ENCODE peak calls at places on chromosomes 4 and X, in five cellular contexts. I, Q, Y, A and V are unnamed samples.

GRCh38 chrX:111040377-111041017 is 55.5 kb upstream of the PAK3 start:
- DNase-seq in Q (no peak), I (no peak), Y (no peak), A (no peak), V (no peak)

GRCh38 chrX:116290359-116290758 is 119.8 kb downstream of the AGTR2 start:
- DNase-seq in A (no peak), Y (no peak), I (no peak), Q (no peak), V (no peak)

GRCh38 chrX:73876897-73877296 is 313.9 kb downstream of the CHIC1 start:
- DNase-seq in A (no peak), I (no peak), Y (no peak), Q (no peak), V (no peak)

GRCh38 chr4:75834772-75835154 is 67.5 kb downstream of the PPEF2 start:
- DNase-seq in Q (no peak), Y (no peak), I (no peak), A (no peak), V (no peak)

GRCh38 chr4:97548186-97548585 is 595.1 kb downstream of the STPG2 start:
- DNase-seq in Y (no peak), A (no peak), I (peak), Q (no peak), V (no peak)

GRCh38 chr4:1799364-1799996 is 6.4 kb downstream of the FGFR3 start:
- DNase-seq in I (no peak), A (no peak), Q (no peak), Y (no peak), V (no peak)

GRCh38 chrX:38220024-38220935 is at the start of gene SRPX:
- DNase-seq in A (peak), I (peak), Y (no peak), Q (peak), V (peak)

GRCh38 chr4:72817012-72817411 is 248.0 kb upstream of the ADAMTS3 start:
- DNase-seq in Q (no peak), Y (no peak), I (no peak), A (no peak), V (no peak)

GRCh38 chr4:37890501-37891220 is at the start of gene TBC1D1:
- DNase-seq in I (peak), Y (peak), Q (no peak), A (peak), V (no peak)

GRCh38 chrX:154317391-154318000 is 21.9 kb downstream of the TKTL1 start:
- DNase-seq in A (peak), I (no peak), Q (no peak), Y (no peak), V (no peak)

GRCh38 chrX:30275498-30275897 is 28.6 kb downstream of the MAGEB1 start:
- DNase-seq in Y (no peak), I (no peak), A (no peak), Q (peak), V (no peak)

GRCh38 chrX:149937881-149938426 is 337 bp downstream of the EOLA2 start:
- DNase-seq in A (peak), I (no peak), Y (no peak), Q (no peak), V (no peak)

GRCh38 chrX:69504626-69505612 is 793 bp downstream of the NALF2 start:
- DNase-seq in A (no peak), Q (no peak), Y (peak), I (no peak), V (no peak)

GRCh38 chrX:153517421-153517820 is at the start of gene ATP2B3:
- DNase-seq in A (no peak), Q (no peak), I (no peak), Y (no peak), V (no peak)

GRCh38 chr4:165508372-165509120 is 129.7 kb downstream of the CPE start:
- DNase-seq in A (no peak), Q (no peak), I (no peak), Y (no peak), V (no peak)

GRCh38 chr4:96736352-96736889 is 896.5 kb downstream of the PDHA2 start:
- DNase-seq in I (no peak), Q (peak), A (no peak), Y (no peak), V (no peak)

GRCh38 chr4:183808102-183808466 is 97.0 kb upstream of the STOX2 start:
- DNase-seq in A (peak), Y (no peak), Q (no peak), I (no peak), V (no peak)

GRCh38 chr4:81491943-81492342 is 20.2 kb upstream of the RASGEF1B start:
- DNase-seq in A (no peak), Q (no peak), Y (no peak), I (no peak), V (no peak)

GRCh38 chrX:126137899-126138298 is 28.2 kb downstream of the DCAF12L2 start:
- DNase-seq in Q (no peak), A (peak), Y (no peak), I (no peak), V (no peak)
- TF ChIP-seq CTCF in Q (no peak), A (no peak), Y (no peak), I (no peak), V (peak)

DNA sequence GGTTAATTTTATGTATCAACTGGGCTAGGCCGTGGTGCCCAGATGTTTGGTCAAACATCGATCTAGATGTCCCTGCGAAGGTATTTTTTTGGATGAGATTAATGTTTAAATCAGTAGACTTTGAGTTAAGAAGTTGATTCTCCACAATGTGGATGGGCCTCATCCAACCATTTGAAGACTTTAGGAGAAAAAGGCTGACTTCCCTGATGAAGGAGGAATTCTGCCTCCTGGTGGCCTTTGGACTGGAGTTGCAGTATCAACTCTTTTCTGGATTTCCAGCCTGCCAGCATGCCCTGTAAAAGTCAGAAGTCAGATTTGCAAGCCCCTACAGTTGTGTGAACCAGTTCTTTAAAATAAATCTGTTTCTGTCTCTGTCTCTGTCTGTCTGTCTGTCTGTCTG is 91.4 kb downstream of the STK32B start:
- DNase-seq in I (no peak), Y (no peak), A (peak), Q (peak), V (no peak)
- TF ChIP-seq CTCF in I (no peak), Y (peak), A (peak), Q (peak), V (peak)

GRCh38 chr4:85967872-85968271 is 392.0 kb downstream of the MAPK10 start:
- DNase-seq in Q (no peak), Y (no peak), I (no peak), A (no peak), V (no peak)

GRCh38 chr4:85964298-85964697 is 395.6 kb downstream of the MAPK10 start:
- DNase-seq in Q (no peak), I (no peak), A (no peak), Y (no peak), V (no peak)

GRCh38 chr4:85963231-85963630 is 396.6 kb downstream of the MAPK10 start:
- DNase-seq in A (no peak), Y (no peak), I (no peak), Q (no peak), V (no peak)

GRCh38 chr4:85966308-85966882 is 393.5 kb downstream of the MAPK10 start:
- DNase-seq in Y (no peak), Q (no peak), A (no peak), I (no peak), V (no peak)

GRCh38 chr4:85965529-85965928 is 394.3 kb downstream of the MAPK10 start:
- DNase-seq in I (no peak), A (no peak), Y (no peak), Q (no peak), V (no peak)
- TF ChIP-seq CTCF in I (no peak), A (no peak), Y (no peak), Q (no peak), V (no peak)

DNA sequence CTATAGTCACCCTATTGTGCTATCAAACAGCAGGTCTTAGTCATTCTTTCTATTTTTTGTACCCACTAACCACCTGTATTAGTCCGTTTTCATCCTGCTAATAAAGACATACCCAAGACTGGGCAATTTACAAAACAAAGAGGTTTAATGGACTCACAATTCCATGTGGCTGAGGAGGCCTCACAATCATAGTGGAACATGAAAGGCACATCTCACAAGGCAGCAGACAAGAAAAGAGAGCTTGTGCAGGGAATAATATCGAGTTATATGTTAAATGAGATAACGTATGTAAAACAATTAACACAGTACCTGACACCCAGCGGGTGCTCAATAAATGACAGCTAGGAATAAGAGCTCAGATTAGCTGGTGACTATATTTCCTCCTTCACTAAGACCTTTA is 88.1 kb upstream of the WDR44 start:
- DNase-seq in A (no peak), Q (no peak), I (no peak), Y (no peak), V (no peak)
- TF ChIP-seq CTCF in A (no peak), Q (no peak), I (no peak), Y (no peak), V (no peak)

GRCh38 chrX:112874140-112874539 is 33.5 kb upstream of the AMOT start:
- DNase-seq in I (no peak), A (no peak), Y (no peak), Q (no peak), V (no peak)
- TF ChIP-seq CTCF in I (no peak), A (no peak), Y (no peak), Q (no peak), V (peak)

GRCh38 chr4:11805837-11806236 is 377.1 kb upstream of the HS3ST1 start:
- DNase-seq in Y (no peak), Q (peak), A (no peak), I (peak), V (no peak)
- TF ChIP-seq CTCF in Y (peak), Q (peak), A (peak), I (no peak), V (peak)

GRCh38 chrX:19540076-19540475 is 24.8 kb upstream of the MAP3K15 start:
- DNase-seq in Q (no peak), Y (peak), I (no peak), A (no peak), V (no peak)

GRCh38 chrX:19541196-19541595 is 25.9 kb upstream of the MAP3K15 start:
- DNase-seq in Y (no peak), I (no peak), A (no peak), Q (no peak), V (no peak)

GRCh38 chrX:19532709-19533108 is 17.4 kb upstream of the MAP3K15 start:
- DNase-seq in A (no peak), I (no peak), Q (no peak), Y (peak), V (no peak)

GRCh38 chrX:19539665-19540064 is 24.4 kb upstream of the MAP3K15 start:
- DNase-seq in Y (no peak), I (no peak), A (no peak), Q (no peak), V (no peak)

DNA sequence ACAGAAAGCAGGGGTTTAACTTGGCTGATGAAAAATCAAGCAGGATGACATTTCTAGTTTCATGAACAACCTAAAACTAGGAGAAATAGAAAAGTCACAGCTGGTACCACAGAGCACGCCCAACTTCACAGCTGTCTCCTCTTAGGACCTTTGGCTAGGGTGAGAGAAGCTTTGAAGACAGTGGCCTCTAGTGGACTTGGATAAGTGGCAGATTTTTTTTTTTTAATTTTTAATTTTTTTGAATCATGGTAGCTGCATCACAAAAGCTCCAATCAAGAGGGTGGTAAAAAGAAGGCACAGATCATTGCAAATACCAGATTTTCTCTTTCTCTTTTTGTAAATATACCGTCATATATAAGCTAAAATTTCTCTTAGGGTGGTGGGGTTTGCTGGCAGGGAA is 20.2 kb upstream of the MAP3K15 start:
- DNase-seq in Q (no peak), A (no peak), Y (no peak), I (no peak), V (no peak)
- TF ChIP-seq CTCF in Q (peak), A (no peak), Y (peak), I (no peak), V (peak)

DNA sequence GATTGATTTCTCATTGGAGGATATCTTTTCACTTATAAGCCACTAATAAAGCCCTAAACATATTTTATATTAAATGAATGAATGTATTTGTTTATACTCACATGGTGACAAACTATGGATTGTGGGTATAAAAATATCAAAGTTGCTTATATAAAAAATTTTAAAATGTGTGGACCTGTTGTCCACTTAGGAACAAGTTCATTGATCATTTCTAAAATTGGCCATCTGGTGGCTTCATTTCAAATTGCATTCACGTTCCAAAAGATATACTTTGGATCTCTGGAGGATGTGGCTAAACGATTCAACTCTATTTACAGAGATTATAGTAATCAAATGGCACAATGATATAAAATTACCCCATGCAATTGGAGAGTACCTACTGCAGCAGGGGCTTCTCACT is 32.5 kb downstream of the FSTL5 start:
- DNase-seq in Q (no peak), Y (no peak), I (no peak), A (no peak), V (no peak)
- TF ChIP-seq CTCF in Q (no peak), Y (no peak), I (no peak), A (peak), V (peak)